ENCODE peak calls at places on chromosomes 16 and 17, in six cellular contexts. O is right lobe of liver, T is pancreas, P is NB4, Z is AG10803, A is GM23338. Q is an unnamed sample.
A peak's percentile ranks its signal among the peaks of the same experiment; 100 is the strongest.

GRCh38 chr16:49458221-49458620 is 84.6 kb downstream of the C16orf78 start:
- DNase-seq in O (peak; percentile 15), T (no peak), P (no peak), Z (no peak), A (no peak), Q (peak; percentile 2)

GRCh38 chr17:72865954-72866353 is 226.5 kb downstream of the SLC39A11 start:
- DNase-seq in O (no peak), T (no peak), P (no peak), Z (no peak), A (no peak), Q (no peak)

GRCh38 chr17:82697808-82698064 is 762 bp downstream of the RAB40B start:
- DNase-seq in O (no peak), T (no peak), P (no peak), Z (no peak), A (no peak), Q (no peak)

GRCh38 chr17:28570716-28571254 is 539 bp downstream of the PIGS start:
- DNase-seq in O (no peak), T (no peak), P (peak; percentile 67), Z (no peak), A (peak; percentile 71), Q (no peak)

GRCh38 chr17:48457080-48457836 is 27.2 kb upstream of the SKAP1 start:
- DNase-seq in O (peak; percentile 55), T (peak; percentile 60), P (peak; percentile 63), Z (peak; percentile 43), A (peak; percentile 86), Q (no peak)

GRCh38 chr16:67943619-67944503 is at the start of gene LCAT:
- DNase-seq in O (peak; percentile 95), T (no peak), P (no peak), Z (no peak), A (no peak), Q (peak; percentile 75)

GRCh38 chr17:15264542-15264941 is 584 bp downstream of the PMP22 start:
- DNase-seq in O (peak; percentile 54), T (peak; percentile 93), P (no peak), Z (no peak), A (no peak), Q (peak; percentile 30)

GRCh38 chr16:80735846-80736245 is 68.6 kb downstream of the CDYL2 start:
- DNase-seq in O (no peak), T (no peak), P (no peak), Z (no peak), A (no peak), Q (no peak)

GRCh38 chr17:32486701-32487459 is at the start of gene CDK5R1:
- DNase-seq in O (peak; percentile 80), T (peak; percentile 73), P (peak; percentile 81), Z (peak; percentile 58), A (peak; percentile 84), Q (peak; percentile 86)

GRCh38 chr17:60135951-60136666 is 13.7 kb upstream of the CA4 start:
- DNase-seq in O (peak; percentile 23), T (peak; percentile 6), P (peak; percentile 36), Z (no peak), A (peak; percentile 8), Q (no peak)

GRCh38 chr17:73096866-73097265 is 4.4 kb upstream of the SLC39A11 start:
- DNase-seq in O (no peak), T (no peak), P (peak; percentile 89), Z (peak; percentile 50), A (no peak), Q (no peak)

GRCh38 chr16:67726106-67727034 is 7.3 kb upstream of the GFOD2 start:
- DNase-seq in O (peak; percentile 98), T (no peak), P (no peak), Z (no peak), A (no peak), Q (no peak)

GRCh38 chr17:2862197-2862596 is 66.0 kb downstream of the RAP1GAP2 start:
- DNase-seq in O (no peak), T (no peak), P (no peak), Z (no peak), A (no peak), Q (no peak)

GRCh38 chr17:33124871-33125551 is 133.4 kb downstream of the SPACA3 start:
- DNase-seq in O (no peak), T (no peak), P (no peak), Z (no peak), A (no peak), Q (no peak)

DNA sequence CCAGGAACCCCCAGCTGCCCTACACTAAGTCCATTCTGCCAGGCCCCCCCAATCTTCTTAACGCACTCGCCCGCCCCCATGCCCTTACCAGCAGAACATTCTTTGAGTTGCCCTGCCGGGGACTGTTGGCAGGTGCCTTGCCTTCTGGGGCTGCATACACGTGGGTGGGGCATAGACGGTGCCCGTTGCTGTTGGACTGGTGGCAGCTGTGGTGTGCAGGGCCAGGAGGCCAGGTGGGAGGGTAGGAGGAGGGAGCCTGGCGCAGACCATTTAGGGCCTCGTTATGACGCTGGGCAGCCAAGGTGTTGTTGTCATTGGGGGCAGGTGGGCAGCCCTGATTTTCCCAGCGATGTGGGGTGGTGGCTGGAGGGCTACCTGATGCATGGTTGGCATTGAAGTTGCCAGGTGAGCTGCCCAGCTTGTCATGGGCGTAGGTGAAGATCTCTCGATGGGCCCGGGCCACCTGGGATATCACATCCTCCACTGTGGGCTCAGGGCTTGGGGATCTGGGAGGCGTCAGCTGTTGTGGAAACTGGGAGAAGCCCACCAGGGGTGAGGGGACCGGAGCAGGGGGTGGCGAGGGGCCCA is 4.9 kb downstream of the NR1D1 start:
- DNase-seq in O (no peak), T (no peak), P (no peak), Z (no peak), A (no peak), Q (no peak)
- H3K4me3 ChIP-seq in O (no peak overlapping the region), T (no peak overlapping the region), P (no peak overlapping the region), Z (no peak overlapping the region), A (no peak overlapping the region), Q (no peak overlapping the region)

GRCh38 chr17:42780816-42781638 is 617 bp downstream of the WNK4 start:
- DNase-seq in O (no peak), T (no peak), P (no peak), Z (no peak), A (peak; percentile 46), Q (no peak)
- H3K4me3 ChIP-seq in O (peak overlapping the region; percentile 4), T (no peak overlapping the region), P (no peak overlapping the region), Z (peak overlapping the region; percentile 78), A (peak overlapping the region; percentile 81), Q (peak overlapping the region; percentile 21)

GRCh38 chr17:76076765-76077581 is 2.0 kb upstream of the ZACN start:
- DNase-seq in O (no peak), T (no peak), P (no peak), Z (no peak), A (peak; percentile 77), Q (no peak)
- H3K4me3 ChIP-seq in O (no peak overlapping the region), T (no peak overlapping the region), P (no peak overlapping the region), Z (no peak overlapping the region), A (peak overlapping the region; percentile 66), Q (no peak overlapping the region)

DNA sequence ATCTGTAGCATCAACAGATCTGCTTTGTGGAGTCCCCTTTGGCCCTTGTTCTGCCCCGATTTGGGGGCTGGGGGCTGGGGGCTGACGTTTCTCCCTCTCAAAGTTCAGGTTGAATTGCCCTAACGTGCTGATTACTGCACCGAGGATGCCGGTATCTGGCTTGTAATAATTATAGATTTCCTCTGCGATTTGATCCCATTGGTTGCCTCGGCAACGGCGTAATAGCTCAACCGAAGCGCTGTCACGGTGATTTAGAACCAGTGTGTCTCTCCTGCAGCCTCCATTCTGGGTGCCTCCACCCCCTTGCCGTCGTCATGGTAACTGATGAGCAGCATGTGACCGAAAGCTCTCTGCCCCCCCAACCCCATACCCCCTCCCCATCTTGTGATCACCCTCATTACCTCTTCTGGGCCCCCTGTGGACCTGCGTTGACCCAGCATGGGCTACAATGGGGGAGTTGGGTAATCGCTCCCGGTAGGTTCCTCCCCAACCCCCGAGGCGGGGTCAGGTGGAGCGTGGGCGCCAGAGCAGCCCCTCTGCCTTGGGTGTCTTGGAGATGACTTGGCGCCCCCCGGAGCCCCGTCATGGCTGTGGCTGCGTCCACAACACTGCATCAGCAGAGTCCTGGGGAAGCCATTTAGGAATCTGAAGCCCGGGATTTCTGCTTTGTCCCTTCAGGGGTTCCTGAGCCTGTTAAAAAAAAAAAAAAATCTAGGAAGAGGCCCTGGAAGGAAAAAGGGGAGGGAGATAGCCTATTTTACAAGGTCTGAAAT is 38.4 kb downstream of the ABAT start:
- DNase-seq in O (no peak), T (no peak), P (no peak), Z (no peak), A (peak; percentile 82), Q (no peak)
- H3K4me3 ChIP-seq in O (no peak overlapping the region), T (no peak overlapping the region), P (no peak overlapping the region), Z (no peak overlapping the region), A (peak overlapping the region; percentile 50), Q (no peak overlapping the region)

DNA sequence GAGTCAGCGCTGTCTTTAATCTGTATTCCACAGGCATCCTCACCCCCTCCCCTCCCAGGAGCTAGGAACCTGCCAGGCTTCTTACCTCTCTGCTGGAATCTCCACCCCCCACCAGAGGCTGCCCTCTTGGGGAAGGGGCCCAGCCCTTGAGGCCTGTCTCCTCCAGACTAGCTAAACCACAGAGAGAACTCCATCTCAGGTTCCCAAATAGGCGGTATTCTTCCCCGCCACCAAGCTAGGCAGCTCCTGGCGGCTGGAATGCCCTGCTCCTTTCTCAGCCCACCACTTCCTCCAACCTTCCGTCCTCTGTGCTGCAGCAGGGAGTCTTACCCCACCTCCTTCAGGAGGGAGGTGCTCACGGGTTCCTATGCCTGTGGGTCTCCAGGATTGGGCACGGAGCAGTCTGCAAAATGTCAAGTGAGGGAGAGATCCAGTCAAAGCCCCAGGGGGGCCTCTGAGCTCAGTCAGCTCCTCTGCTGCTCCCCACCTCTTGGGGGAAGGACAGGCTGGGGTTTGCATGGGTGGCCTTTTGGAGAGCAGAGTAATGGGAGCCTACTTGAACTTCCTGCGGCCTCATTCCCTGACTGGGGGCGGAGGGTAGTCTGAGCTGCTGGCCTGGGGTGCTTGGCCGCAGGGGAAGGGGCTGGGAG is 55.7 kb downstream of the SREBF1 start:
- DNase-seq in O (no peak), T (no peak), P (peak; percentile 33), Z (no peak), A (peak; percentile 90), Q (peak; percentile 67)
- H3K4me3 ChIP-seq in O (no peak overlapping the region), T (no peak overlapping the region), P (no peak overlapping the region), Z (no peak overlapping the region), A (peak overlapping the region; percentile 87), Q (peak overlapping the region; percentile 50)

Q was measured in ovary.